ENCODE peak calls at places on chromosomes 13 and 19, in seven cellular contexts. One of them, this sample, is unnamed.

GRCh38 chr19:10852098-10852800 is 4.0 kb downstream of the C19orf38 start:
- DNase-seq in activated CD4-positive, CD25-positive, alpha-beta regulatory T cell treated with anti-CD3 and anti-CD28 coated beads, Interleukin-2, amount 50 U/mL, for 16 hours: no peak
- DNase-seq in NCI-H1436: no peak
- DNase-seq in mucosa of descending colon: no peak
- DNase-seq in DMS153: no peak
- DNase-seq in DMS79 treated with DMSO at 0.1 percent for 48 hours: no peak
- DNase-seq in aorta: no peak
- DNase-seq in this sample: no peak

GRCh38 chr19:21398851-21399250 is 1.9 kb downstream of the ZNF493 start:
- DNase-seq in activated CD4-positive, CD25-positive, alpha-beta regulatory T cell treated with anti-CD3 and anti-CD28 coated beads, Interleukin-2, amount 50 U/mL, for 16 hours: no peak
- DNase-seq in NCI-H1436: no peak
- DNase-seq in mucosa of descending colon: no peak
- DNase-seq in DMS153: no peak
- DNase-seq in DMS79 treated with DMSO at 0.1 percent for 48 hours: no peak
- DNase-seq in aorta: no peak
- DNase-seq in this sample: no peak

GRCh38 chr19:3061214-3062161 is 807 bp downstream of the TLE5 start:
- DNase-seq in activated CD4-positive, CD25-positive, alpha-beta regulatory T cell treated with anti-CD3 and anti-CD28 coated beads, Interleukin-2, amount 50 U/mL, for 16 hours: peak; percentile 52
- DNase-seq in NCI-H1436: no peak
- DNase-seq in mucosa of descending colon: peak; percentile 89
- DNase-seq in DMS153: no peak
- DNase-seq in DMS79 treated with DMSO at 0.1 percent for 48 hours: no peak
- DNase-seq in aorta: peak; percentile 77
- DNase-seq in this sample: peak; percentile 83

GRCh38 chr13:78183737-78184136 is 265.1 kb upstream of the EDNRB start:
- DNase-seq in activated CD4-positive, CD25-positive, alpha-beta regulatory T cell treated with anti-CD3 and anti-CD28 coated beads, Interleukin-2, amount 50 U/mL, for 16 hours: no peak
- DNase-seq in NCI-H1436: no peak
- DNase-seq in mucosa of descending colon: no peak
- DNase-seq in DMS153: no peak
- DNase-seq in DMS79 treated with DMSO at 0.1 percent for 48 hours: no peak
- DNase-seq in aorta: no peak
- DNase-seq in this sample: no peak

GRCh38 chr13:99542788-99543406 is 41.6 kb downstream of the TM9SF2 start:
- DNase-seq in activated CD4-positive, CD25-positive, alpha-beta regulatory T cell treated with anti-CD3 and anti-CD28 coated beads, Interleukin-2, amount 50 U/mL, for 16 hours: no peak
- DNase-seq in NCI-H1436: no peak
- DNase-seq in mucosa of descending colon: no peak
- DNase-seq in DMS153: no peak
- DNase-seq in DMS79 treated with DMSO at 0.1 percent for 48 hours: no peak
- DNase-seq in aorta: no peak
- DNase-seq in this sample: no peak

GRCh38 chr19:46404884-46405658 is 8.3 kb downstream of the CCDC8 start:
- DNase-seq in activated CD4-positive, CD25-positive, alpha-beta regulatory T cell treated with anti-CD3 and anti-CD28 coated beads, Interleukin-2, amount 50 U/mL, for 16 hours: no peak
- DNase-seq in NCI-H1436: no peak
- DNase-seq in mucosa of descending colon: peak; percentile 47
- DNase-seq in DMS153: no peak
- DNase-seq in DMS79 treated with DMSO at 0.1 percent for 48 hours: peak; percentile 37
- DNase-seq in aorta: peak; percentile 54
- DNase-seq in this sample: no peak

GRCh38 chr13:112444416-112445399 is 68.6 kb downstream of the SPACA7 start:
- DNase-seq in activated CD4-positive, CD25-positive, alpha-beta regulatory T cell treated with anti-CD3 and anti-CD28 coated beads, Interleukin-2, amount 50 U/mL, for 16 hours: no peak
- DNase-seq in NCI-H1436: no peak
- DNase-seq in mucosa of descending colon: no peak
- DNase-seq in DMS153: no peak
- DNase-seq in DMS79 treated with DMSO at 0.1 percent for 48 hours: no peak
- DNase-seq in aorta: no peak
- DNase-seq in this sample: peak; percentile 55

GRCh38 chr19:35066691-35067563 is 25.4 kb downstream of the HPN start:
- DNase-seq in activated CD4-positive, CD25-positive, alpha-beta regulatory T cell treated with anti-CD3 and anti-CD28 coated beads, Interleukin-2, amount 50 U/mL, for 16 hours: peak; percentile 77
- DNase-seq in NCI-H1436: peak; percentile 35
- DNase-seq in mucosa of descending colon: peak; percentile 86
- DNase-seq in DMS153: peak; percentile 56
- DNase-seq in DMS79 treated with DMSO at 0.1 percent for 48 hours: peak; percentile 37
- DNase-seq in aorta: peak; percentile 91
- DNase-seq in this sample: peak; percentile 93

GRCh38 chr13:99339736-99340392 is 32.7 kb upstream of the GPR183 start:
- DNase-seq in activated CD4-positive, CD25-positive, alpha-beta regulatory T cell treated with anti-CD3 and anti-CD28 coated beads, Interleukin-2, amount 50 U/mL, for 16 hours: no peak
- DNase-seq in NCI-H1436: no peak
- DNase-seq in mucosa of descending colon: no peak
- DNase-seq in DMS153: no peak
- DNase-seq in DMS79 treated with DMSO at 0.1 percent for 48 hours: no peak
- DNase-seq in aorta: no peak
- DNase-seq in this sample: no peak

GRCh38 chr19:7265963-7266362 is 28.3 kb downstream of the INSR start:
- DNase-seq in activated CD4-positive, CD25-positive, alpha-beta regulatory T cell treated with anti-CD3 and anti-CD28 coated beads, Interleukin-2, amount 50 U/mL, for 16 hours: no peak
- DNase-seq in NCI-H1436: no peak
- DNase-seq in mucosa of descending colon: no peak
- DNase-seq in DMS153: peak; percentile 10
- DNase-seq in DMS79 treated with DMSO at 0.1 percent for 48 hours: no peak
- DNase-seq in aorta: no peak
- DNase-seq in this sample: no peak

GRCh38 chr13:76266566-76266965 is 619.6 kb downstream of the KCTD12 start:
- DNase-seq in activated CD4-positive, CD25-positive, alpha-beta regulatory T cell treated with anti-CD3 and anti-CD28 coated beads, Interleukin-2, amount 50 U/mL, for 16 hours: no peak
- DNase-seq in NCI-H1436: no peak
- DNase-seq in mucosa of descending colon: no peak
- DNase-seq in DMS153: no peak
- DNase-seq in DMS79 treated with DMSO at 0.1 percent for 48 hours: no peak
- DNase-seq in aorta: no peak
- DNase-seq in this sample: no peak

GRCh38 chr19:16266586-16266942 is 58.1 kb upstream of the KLF2 start:
- DNase-seq in activated CD4-positive, CD25-positive, alpha-beta regulatory T cell treated with anti-CD3 and anti-CD28 coated beads, Interleukin-2, amount 50 U/mL, for 16 hours: peak; percentile 21
- DNase-seq in NCI-H1436: no peak
- DNase-seq in mucosa of descending colon: no peak
- DNase-seq in DMS153: no peak
- DNase-seq in DMS79 treated with DMSO at 0.1 percent for 48 hours: no peak
- DNase-seq in aorta: no peak
- DNase-seq in this sample: no peak

GRCh38 chr13:51785592-51786424 is 18.2 kb downstream of the DHRS12 start:
- DNase-seq in activated CD4-positive, CD25-positive, alpha-beta regulatory T cell treated with anti-CD3 and anti-CD28 coated beads, Interleukin-2, amount 50 U/mL, for 16 hours: no peak
- DNase-seq in NCI-H1436: peak; percentile 75
- DNase-seq in mucosa of descending colon: no peak
- DNase-seq in DMS153: peak; percentile 69
- DNase-seq in DMS79 treated with DMSO at 0.1 percent for 48 hours: peak; percentile 91
- DNase-seq in aorta: no peak
- DNase-seq in this sample: no peak

GRCh38 chr13:33728271-33729037 is 89.5 kb upstream of the RFC3 start:
- DNase-seq in activated CD4-positive, CD25-positive, alpha-beta regulatory T cell treated with anti-CD3 and anti-CD28 coated beads, Interleukin-2, amount 50 U/mL, for 16 hours: no peak
- DNase-seq in NCI-H1436: no peak
- DNase-seq in mucosa of descending colon: no peak
- DNase-seq in DMS153: no peak
- DNase-seq in DMS79 treated with DMSO at 0.1 percent for 48 hours: peak; percentile 49
- DNase-seq in aorta: no peak
- DNase-seq in this sample: no peak

GRCh38 chr19:14400913-14401312 is 18.2 kb downstream of the DDX39A start:
- DNase-seq in activated CD4-positive, CD25-positive, alpha-beta regulatory T cell treated with anti-CD3 and anti-CD28 coated beads, Interleukin-2, amount 50 U/mL, for 16 hours: no peak
- DNase-seq in NCI-H1436: no peak
- DNase-seq in mucosa of descending colon: no peak
- DNase-seq in DMS153: no peak
- DNase-seq in DMS79 treated with DMSO at 0.1 percent for 48 hours: no peak
- DNase-seq in aorta: peak; percentile 78
- DNase-seq in this sample: no peak

GRCh38 chr13:59566544-59566943 is 597.2 kb downstream of the DIAPH3 start:
- DNase-seq in activated CD4-positive, CD25-positive, alpha-beta regulatory T cell treated with anti-CD3 and anti-CD28 coated beads, Interleukin-2, amount 50 U/mL, for 16 hours: no peak
- DNase-seq in NCI-H1436: no peak
- DNase-seq in mucosa of descending colon: no peak
- DNase-seq in DMS153: no peak
- DNase-seq in DMS79 treated with DMSO at 0.1 percent for 48 hours: no peak
- DNase-seq in aorta: no peak
- DNase-seq in this sample: no peak

GRCh38 chr19:46731584-46731983 is 14.3 kb upstream of the FKRP start:
- DNase-seq in activated CD4-positive, CD25-positive, alpha-beta regulatory T cell treated with anti-CD3 and anti-CD28 coated beads, Interleukin-2, amount 50 U/mL, for 16 hours: no peak
- DNase-seq in NCI-H1436: no peak
- DNase-seq in mucosa of descending colon: peak; percentile 48
- DNase-seq in DMS153: no peak
- DNase-seq in DMS79 treated with DMSO at 0.1 percent for 48 hours: no peak
- DNase-seq in aorta: peak; percentile 72
- DNase-seq in this sample: peak; percentile 67

GRCh38 chr13:98537740-98538139 is 39.2 kb downstream of the STK24 start:
- DNase-seq in activated CD4-positive, CD25-positive, alpha-beta regulatory T cell treated with anti-CD3 and anti-CD28 coated beads, Interleukin-2, amount 50 U/mL, for 16 hours: no peak
- DNase-seq in NCI-H1436: no peak
- DNase-seq in mucosa of descending colon: no peak
- DNase-seq in DMS153: no peak
- DNase-seq in DMS79 treated with DMSO at 0.1 percent for 48 hours: no peak
- DNase-seq in aorta: no peak
- DNase-seq in this sample: no peak

GRCh38 chr19:33804021-33804799 is 7.5 kb downstream of the KCTD15 start:
- DNase-seq in activated CD4-positive, CD25-positive, alpha-beta regulatory T cell treated with anti-CD3 and anti-CD28 coated beads, Interleukin-2, amount 50 U/mL, for 16 hours: no peak
- DNase-seq in NCI-H1436: no peak
- DNase-seq in mucosa of descending colon: peak; percentile 86
- DNase-seq in DMS153: no peak
- DNase-seq in DMS79 treated with DMSO at 0.1 percent for 48 hours: no peak
- DNase-seq in aorta: peak; percentile 82
- DNase-seq in this sample: no peak

GRCh38 chr19:29679598-29680210 is 14.4 kb downstream of the PLEKHF1 start:
- DNase-seq in activated CD4-positive, CD25-positive, alpha-beta regulatory T cell treated with anti-CD3 and anti-CD28 coated beads, Interleukin-2, amount 50 U/mL, for 16 hours: no peak
- DNase-seq in NCI-H1436: no peak
- DNase-seq in mucosa of descending colon: no peak
- DNase-seq in DMS153: no peak
- DNase-seq in DMS79 treated with DMSO at 0.1 percent for 48 hours: no peak
- DNase-seq in aorta: peak; percentile 28
- DNase-seq in this sample: no peak

GRCh38 chr13:113493315-113493951 is 2.9 kb upstream of the DCUN1D2 start:
- DNase-seq in activated CD4-positive, CD25-positive, alpha-beta regulatory T cell treated with anti-CD3 and anti-CD28 coated beads, Interleukin-2, amount 50 U/mL, for 16 hours: no peak
- DNase-seq in NCI-H1436: no peak
- DNase-seq in mucosa of descending colon: no peak
- DNase-seq in DMS153: peak; percentile 79
- DNase-seq in DMS79 treated with DMSO at 0.1 percent for 48 hours: peak; percentile 48
- DNase-seq in aorta: no peak
- DNase-seq in this sample: no peak

GRCh38 chr13:91930687-91931086 is 532.3 kb downstream of the GPC5 start:
- DNase-seq in activated CD4-positive, CD25-positive, alpha-beta regulatory T cell treated with anti-CD3 and anti-CD28 coated beads, Interleukin-2, amount 50 U/mL, for 16 hours: no peak
- DNase-seq in NCI-H1436: no peak
- DNase-seq in mucosa of descending colon: no peak
- DNase-seq in DMS153: no peak
- DNase-seq in DMS79 treated with DMSO at 0.1 percent for 48 hours: no peak
- DNase-seq in aorta: no peak
- DNase-seq in this sample: no peak

This sample was measured in upper lobe of right lung.